ENCODE peak calls at places on chromosomes 3 and 15, in seven cellular contexts. One of them, this sample, is unnamed.

GRCh38 chr15:38539008-38539343 is 25.6 kb downstream of the RASGRP1 start:
- DNase-seq in GM23338: no peak
- DNase-seq in neural progenitor cell: no peak
- DNase-seq in SK-N-SH: no peak
- DNase-seq in PC-3: no peak
- DNase-seq in HCT116: no peak
- DNase-seq in OCI-LY7: no peak
- DNase-seq in this sample: no peak

GRCh38 chr15:101188517-101189340 is 63.1 kb downstream of the CHSY1 start:
- DNase-seq in GM23338: no peak
- DNase-seq in neural progenitor cell: no peak
- DNase-seq in SK-N-SH: no peak
- DNase-seq in PC-3: peak; percentile 29
- DNase-seq in HCT116: no peak
- DNase-seq in OCI-LY7: no peak
- DNase-seq in this sample: no peak

GRCh38 chr3:23004971-23005370 is 198.2 kb upstream of the UBE2E2 start:
- DNase-seq in GM23338: no peak
- DNase-seq in neural progenitor cell: no peak
- DNase-seq in SK-N-SH: no peak
- DNase-seq in PC-3: peak; percentile 95
- DNase-seq in HCT116: no peak
- DNase-seq in OCI-LY7: no peak
- DNase-seq in this sample: no peak

GRCh38 chr3:113783980-113784379 is 37.1 kb downstream of the ATP6V1A start:
- DNase-seq in GM23338: peak; percentile 56
- DNase-seq in neural progenitor cell: no peak
- DNase-seq in SK-N-SH: no peak
- DNase-seq in PC-3: no peak
- DNase-seq in HCT116: no peak
- DNase-seq in OCI-LY7: no peak
- DNase-seq in this sample: no peak

GRCh38 chr3:2579206-2579605 is 480.5 kb downstream of the CNTN4 start:
- DNase-seq in GM23338: no peak
- DNase-seq in neural progenitor cell: no peak
- DNase-seq in SK-N-SH: peak; percentile 29
- DNase-seq in PC-3: no peak
- DNase-seq in HCT116: no peak
- DNase-seq in OCI-LY7: no peak
- DNase-seq in this sample: no peak

GRCh38 chr3:115693868-115694267 is 70.6 kb downstream of the GAP43 start:
- DNase-seq in GM23338: no peak
- DNase-seq in neural progenitor cell: no peak
- DNase-seq in SK-N-SH: peak; percentile 70
- DNase-seq in PC-3: no peak
- DNase-seq in HCT116: no peak
- DNase-seq in OCI-LY7: no peak
- DNase-seq in this sample: no peak

GRCh38 chr3:195110647-195111321 is 160.2 kb downstream of the XXYLT1 start:
- DNase-seq in GM23338: no peak
- DNase-seq in neural progenitor cell: no peak
- DNase-seq in SK-N-SH: no peak
- DNase-seq in PC-3: no peak
- DNase-seq in HCT116: no peak
- DNase-seq in OCI-LY7: no peak
- DNase-seq in this sample: no peak

GRCh38 chr15:39584662-39585393 is 3.9 kb downstream of the THBS1 start:
- DNase-seq in GM23338: no peak
- DNase-seq in neural progenitor cell: no peak
- DNase-seq in SK-N-SH: no peak
- DNase-seq in PC-3: peak; percentile 12
- DNase-seq in HCT116: no peak
- DNase-seq in OCI-LY7: no peak
- DNase-seq in this sample: no peak

GRCh38 chr3:190306513-190307163 is 15.6 kb downstream of the CLDN1 start:
- DNase-seq in GM23338: no peak
- DNase-seq in neural progenitor cell: no peak
- DNase-seq in SK-N-SH: no peak
- DNase-seq in PC-3: peak; percentile 66
- DNase-seq in HCT116: no peak
- DNase-seq in OCI-LY7: no peak
- DNase-seq in this sample: no peak

GRCh38 chr15:94600496-94600895 is 369.1 kb downstream of the MCTP2 start:
- DNase-seq in GM23338: no peak
- DNase-seq in neural progenitor cell: peak; percentile 36
- DNase-seq in SK-N-SH: no peak
- DNase-seq in PC-3: no peak
- DNase-seq in HCT116: no peak
- DNase-seq in OCI-LY7: no peak
- DNase-seq in this sample: no peak

GRCh38 chr15:100311099-100311751 is 30.6 kb downstream of the ADAMTS17 start:
- DNase-seq in GM23338: no peak
- DNase-seq in neural progenitor cell: no peak
- DNase-seq in SK-N-SH: peak; percentile 41
- DNase-seq in PC-3: no peak
- DNase-seq in HCT116: no peak
- DNase-seq in OCI-LY7: no peak
- DNase-seq in this sample: no peak

GRCh38 chr15:93470042-93470441 is 381.0 kb upstream of the RGMA start:
- DNase-seq in GM23338: peak; percentile 63
- DNase-seq in neural progenitor cell: no peak
- DNase-seq in SK-N-SH: no peak
- DNase-seq in PC-3: no peak
- DNase-seq in HCT116: no peak
- DNase-seq in OCI-LY7: no peak
- DNase-seq in this sample: no peak

GRCh38 chr3:55160241-55160877 is 232.5 kb upstream of the LRTM1 start:
- DNase-seq in GM23338: no peak
- DNase-seq in neural progenitor cell: no peak
- DNase-seq in SK-N-SH: no peak
- DNase-seq in PC-3: peak; percentile 88
- DNase-seq in HCT116: no peak
- DNase-seq in OCI-LY7: peak; percentile 4
- DNase-seq in this sample: no peak

GRCh38 chr3:126414961-126415660 is 20.4 kb downstream of the CFAP100 start:
- DNase-seq in GM23338: no peak
- DNase-seq in neural progenitor cell: no peak
- DNase-seq in SK-N-SH: no peak
- DNase-seq in PC-3: no peak
- DNase-seq in HCT116: no peak
- DNase-seq in OCI-LY7: no peak
- DNase-seq in this sample: no peak

GRCh38 chr3:38756892-38757291 is 59.1 kb downstream of the SCN10A start:
- DNase-seq in GM23338: no peak
- DNase-seq in neural progenitor cell: no peak
- DNase-seq in SK-N-SH: no peak
- DNase-seq in PC-3: no peak
- DNase-seq in HCT116: no peak
- DNase-seq in OCI-LY7: no peak
- DNase-seq in this sample: no peak

GRCh38 chr3:10377148-10377725 is 56.3 kb upstream of the SEC13 start:
- DNase-seq in GM23338: no peak
- DNase-seq in neural progenitor cell: no peak
- DNase-seq in SK-N-SH: no peak
- DNase-seq in PC-3: no peak
- DNase-seq in HCT116: no peak
- DNase-seq in OCI-LY7: no peak
- DNase-seq in this sample: no peak

GRCh38 chr3:42493126-42493797 is 9.2 kb upstream of the VIPR1 start:
- DNase-seq in GM23338: no peak
- DNase-seq in neural progenitor cell: no peak
- DNase-seq in SK-N-SH: no peak
- DNase-seq in PC-3: no peak
- DNase-seq in HCT116: no peak
- DNase-seq in OCI-LY7: no peak
- DNase-seq in this sample: no peak

GRCh38 chr15:48936666-48937065 is 27.1 kb downstream of the SHC4 start:
- DNase-seq in GM23338: no peak
- DNase-seq in neural progenitor cell: no peak
- DNase-seq in SK-N-SH: no peak
- DNase-seq in PC-3: no peak
- DNase-seq in HCT116: no peak
- DNase-seq in OCI-LY7: no peak
- DNase-seq in this sample: no peak

GRCh38 chr3:145450018-145450682 is 710.8 kb downstream of the PLOD2 start:
- DNase-seq in GM23338: no peak
- DNase-seq in neural progenitor cell: no peak
- DNase-seq in SK-N-SH: no peak
- DNase-seq in PC-3: peak; percentile 36
- DNase-seq in HCT116: no peak
- DNase-seq in OCI-LY7: no peak
- DNase-seq in this sample: no peak

GRCh38 chr15:44536298-44536961 is 517 bp upstream of the EIF3J start:
- DNase-seq in GM23338: peak; percentile 95
- DNase-seq in neural progenitor cell: peak; percentile 95
- DNase-seq in SK-N-SH: peak; percentile 92
- DNase-seq in PC-3: peak; percentile 82
- DNase-seq in HCT116: peak; percentile 64
- DNase-seq in OCI-LY7: no peak
- DNase-seq in this sample: peak; percentile 83

GRCh38 chr3:107561980-107562379 is 39.2 kb downstream of the BBX start:
- DNase-seq in GM23338: no peak
- DNase-seq in neural progenitor cell: no peak
- DNase-seq in SK-N-SH: no peak
- DNase-seq in PC-3: no peak
- DNase-seq in HCT116: no peak
- DNase-seq in OCI-LY7: no peak
- DNase-seq in this sample: no peak

DNA sequence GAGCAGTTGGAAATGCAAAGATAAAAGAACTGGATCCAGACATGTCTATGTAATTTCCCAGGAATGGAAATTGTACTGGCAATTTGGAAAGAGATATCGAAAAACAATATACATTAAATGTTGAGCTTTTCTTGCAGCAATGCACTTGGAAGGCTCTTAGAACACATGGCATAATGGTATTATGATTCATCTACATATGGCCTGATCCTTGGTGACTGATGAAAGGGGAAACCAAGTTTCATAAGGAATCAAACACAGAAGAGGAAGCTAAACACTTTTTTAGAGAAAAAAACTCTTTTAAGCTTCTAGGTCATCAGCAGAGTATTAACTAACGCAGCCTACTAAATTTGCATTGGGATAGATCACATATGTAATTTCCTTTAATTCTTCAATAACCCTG is 12.4 kb upstream of the GREM1 start:
- DNase-seq in GM23338: no peak
- DNase-seq in neural progenitor cell: no peak
- DNase-seq in SK-N-SH: no peak
- DNase-seq in PC-3: no peak
- DNase-seq in HCT116: no peak
- DNase-seq in OCI-LY7: no peak
- DNase-seq in this sample: no peak
- TF ChIP-seq EZH2phosphoT487 in GM23338: no peak
- TF ChIP-seq EZH2phosphoT487 in neural progenitor cell: no peak
- TF ChIP-seq EZH2phosphoT487 in SK-N-SH: no peak
- TF ChIP-seq EZH2phosphoT487 in PC-3: no peak
- TF ChIP-seq EZH2phosphoT487 in HCT116: no peak
- TF ChIP-seq EZH2phosphoT487 in OCI-LY7: no peak
- TF ChIP-seq EZH2phosphoT487 in this sample: no peak

DNA sequence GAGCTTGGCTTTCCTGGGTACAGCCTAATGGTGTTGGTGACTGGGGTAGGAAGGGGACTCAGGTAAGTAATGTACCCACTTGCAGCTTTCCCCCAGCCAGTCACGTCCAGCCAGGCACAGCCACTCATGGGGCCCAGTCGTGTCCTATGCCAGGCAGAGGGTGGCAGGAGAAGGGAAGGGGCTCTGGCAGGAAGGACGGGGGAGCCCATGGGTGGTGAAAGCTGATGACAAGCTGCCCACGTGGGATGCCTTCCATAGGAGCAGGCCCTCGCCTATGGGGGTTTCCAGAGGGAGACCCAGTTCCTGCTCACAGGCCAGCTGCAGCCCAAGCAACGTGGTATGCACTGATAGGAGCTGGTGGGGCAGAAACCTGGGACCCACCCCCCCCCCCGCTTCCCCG is 10.7 kb downstream of the CHAC1 start:
- DNase-seq in GM23338: no peak
- DNase-seq in neural progenitor cell: no peak
- DNase-seq in SK-N-SH: no peak
- DNase-seq in PC-3: no peak
- DNase-seq in HCT116: no peak
- DNase-seq in OCI-LY7: no peak
- DNase-seq in this sample: no peak
- TF ChIP-seq EZH2phosphoT487 in GM23338: no peak
- TF ChIP-seq EZH2phosphoT487 in neural progenitor cell: no peak
- TF ChIP-seq EZH2phosphoT487 in SK-N-SH: no peak
- TF ChIP-seq EZH2phosphoT487 in PC-3: no peak
- TF ChIP-seq EZH2phosphoT487 in HCT116: no peak
- TF ChIP-seq EZH2phosphoT487 in OCI-LY7: no peak
- TF ChIP-seq EZH2phosphoT487 in this sample: no peak

GRCh38 chr3:169311366-169311765 is 352.1 kb downstream of the MECOM start:
- DNase-seq in GM23338: no peak
- DNase-seq in neural progenitor cell: no peak
- DNase-seq in SK-N-SH: no peak
- DNase-seq in PC-3: no peak
- DNase-seq in HCT116: no peak
- DNase-seq in OCI-LY7: no peak
- DNase-seq in this sample: no peak
- TF ChIP-seq EZH2phosphoT487 in GM23338: no peak
- TF ChIP-seq EZH2phosphoT487 in neural progenitor cell: no peak
- TF ChIP-seq EZH2phosphoT487 in SK-N-SH: no peak
- TF ChIP-seq EZH2phosphoT487 in PC-3: no peak
- TF ChIP-seq EZH2phosphoT487 in HCT116: no peak
- TF ChIP-seq EZH2phosphoT487 in OCI-LY7: no peak
- TF ChIP-seq EZH2phosphoT487 in this sample: no peak

DNA sequence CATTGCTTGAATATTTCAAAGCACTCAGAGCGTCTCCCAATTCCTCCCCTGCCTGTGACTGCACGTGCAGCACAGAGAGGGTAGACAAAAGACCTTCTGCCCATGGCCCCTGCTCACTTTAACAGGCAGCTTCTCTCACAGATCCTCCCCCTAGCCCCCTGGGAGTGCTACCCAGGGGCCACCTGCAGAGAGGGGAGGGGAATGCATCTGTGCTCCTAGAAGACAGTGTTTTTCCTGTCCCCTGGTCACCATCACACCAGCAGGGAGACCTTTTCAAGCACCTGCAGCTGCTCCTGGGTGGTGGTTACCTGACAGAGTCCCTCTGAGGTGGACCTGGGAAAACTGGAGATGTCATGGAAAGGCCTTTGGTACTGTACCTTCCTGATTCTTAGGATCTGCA is 56.7 kb upstream of the PRR23C start:
- DNase-seq in GM23338: no peak
- DNase-seq in neural progenitor cell: no peak
- DNase-seq in SK-N-SH: no peak
- DNase-seq in PC-3: no peak
- DNase-seq in HCT116: no peak
- DNase-seq in OCI-LY7: peak; percentile 28
- DNase-seq in this sample: no peak
- TF ChIP-seq EZH2phosphoT487 in GM23338: no peak
- TF ChIP-seq EZH2phosphoT487 in neural progenitor cell: no peak
- TF ChIP-seq EZH2phosphoT487 in SK-N-SH: no peak
- TF ChIP-seq EZH2phosphoT487 in PC-3: no peak
- TF ChIP-seq EZH2phosphoT487 in HCT116: no peak
- TF ChIP-seq EZH2phosphoT487 in OCI-LY7: no peak
- TF ChIP-seq EZH2phosphoT487 in this sample: no peak

This sample was measured in MM.1S.